ENCODE peak calls at places on chromosome X, in eight cellular contexts. Y is CD4-positive, alpha-beta memory T cell; X is kidney epithelial cell; Z is nephron progenitor cell; O is RCC 7860; H is stimulated activated CD4-positive, alpha-beta T cell treated with anti-CD3 and anti-CD28 coated beads, Interleukin-2, amount 100 ng/mL, for 48 hours; V is glutamatergic neuron; W is HCT116. L is an unnamed sample.

GRCh38 chrX:115650449-115650848 is 89.5 kb downstream of the PLS3 start:
- DNase-seq in H (no peak), O (no peak), X (no peak), V (no peak), W (no peak), Y (no peak), Z (no peak), L (no peak)

GRCh38 chrX:150364347-150365050 is 1.4 kb downstream of the MAMLD1 start:
- DNase-seq in W (no peak), V (peak; percentile 28), X (no peak), Y (peak; percentile 12), O (no peak), Z (peak; percentile 31), H (no peak), L (peak; percentile 19)

GRCh38 chrX:38282044-38282443 is 45.3 kb downstream of the RPGR start:
- DNase-seq in O (no peak), V (no peak), Z (no peak), H (no peak), W (no peak), X (no peak), Y (no peak), L (peak; percentile 3)

GRCh38 chrX:110732274-110732673 is 63.3 kb downstream of the CHRDL1 start:
- DNase-seq in X (no peak), Y (no peak), Z (no peak), O (no peak), V (peak; percentile 36), W (no peak), H (no peak), L (no peak)

GRCh38 chrX:107714196-107714811 is 61.3 kb downstream of the TSC22D3 start:
- DNase-seq in H (no peak), W (no peak), X (no peak), O (no peak), Z (no peak), V (no peak), Y (peak; percentile 60), L (no peak)

GRCh38 chrX:96889726-96890125 is 6.0 kb downstream of the RPA4 start:
- DNase-seq in O (no peak), Y (no peak), V (no peak), W (no peak), Z (no peak), X (no peak), H (no peak), L (no peak)

GRCh38 chrX:42538405-42538804 is 239.6 kb downstream of the PPP1R2C start:
- DNase-seq in X (no peak), W (no peak), Z (no peak), Y (no peak), O (no peak), H (no peak), V (no peak), L (no peak)

GRCh38 chrX:102712216-102712966 is at the start of gene GPRASP2:
- DNase-seq in Z (peak; percentile 67), H (no peak), W (no peak), X (no peak), Y (no peak), V (peak; percentile 69), O (no peak), L (peak; percentile 36)

GRCh38 chrX:100731441-100732281 is at the start of gene SYTL4:
- DNase-seq in H (no peak), X (no peak), V (peak; percentile 18), Z (peak; percentile 49), Y (no peak), O (no peak), W (peak; percentile 7), L (peak; percentile 10)

GRCh38 chrX:47846070-47846469 is 9.4 kb downstream of the ZNF81 start:
- DNase-seq in V (no peak), X (no peak), Y (no peak), H (no peak), O (no peak), W (no peak), Z (no peak), L (no peak)

GRCh38 chrX:123818243-123818642 is 41.6 kb upstream of the XIAP start:
- DNase-seq in V (no peak), O (peak; percentile 92), W (no peak), X (no peak), Y (no peak), H (no peak), Z (no peak), L (no peak)

GRCh38 chrX:136541294-136541693 is 9.3 kb downstream of the VGLL1 start:
- DNase-seq in Y (no peak), Z (no peak), V (no peak), X (no peak), O (no peak), W (no peak), H (no peak), L (no peak)

GRCh38 chrX:112654871-112655270 is 24.9 kb downstream of the LHFPL1 start:
- DNase-seq in X (no peak), Z (no peak), V (no peak), H (no peak), O (peak; percentile 70), Y (no peak), W (no peak), L (no peak)